ENCODE peak calls at places on chromosomes 2 and 18, in four cellular contexts. One of them, this sample, is unnamed.

GRCh38 chr2:96514521-96514920 is 9.4 kb upstream of the NEURL3 start:
- DNase-seq in brain microvascular endothelial cell: no peak
- DNase-seq in SK-MEL-5: no peak
- DNase-seq in natural killer cell treated with Interleukin-12 subunit alpha and Interleukin-12 subunit beta and Interleukin-15 and Interleukin-18, amount 100 ng/mL, for 72 hours: no peak
- DNase-seq in this sample: no peak

GRCh38 chr2:194867328-194867727 is 789.7 kb upstream of the SLC39A10 start:
- DNase-seq in brain microvascular endothelial cell: no peak
- DNase-seq in SK-MEL-5: peak
- DNase-seq in natural killer cell treated with Interleukin-12 subunit alpha and Interleukin-12 subunit beta and Interleukin-15 and Interleukin-18, amount 100 ng/mL, for 72 hours: no peak
- DNase-seq in this sample: no peak

GRCh38 chr18:41818381-41819355 is 136.4 kb upstream of the PIK3C3 start:
- DNase-seq in brain microvascular endothelial cell: no peak
- DNase-seq in SK-MEL-5: no peak
- DNase-seq in natural killer cell treated with Interleukin-12 subunit alpha and Interleukin-12 subunit beta and Interleukin-15 and Interleukin-18, amount 100 ng/mL, for 72 hours: no peak
- DNase-seq in this sample: no peak

GRCh38 chr18:73119574-73119973 is 251.8 kb upstream of the NETO1 start:
- DNase-seq in brain microvascular endothelial cell: no peak
- DNase-seq in SK-MEL-5: no peak
- DNase-seq in natural killer cell treated with Interleukin-12 subunit alpha and Interleukin-12 subunit beta and Interleukin-15 and Interleukin-18, amount 100 ng/mL, for 72 hours: no peak
- DNase-seq in this sample: no peak

GRCh38 chr2:21552999-21553398 is 429.2 kb downstream of the TDRD15 start:
- DNase-seq in brain microvascular endothelial cell: no peak
- DNase-seq in SK-MEL-5: no peak
- DNase-seq in natural killer cell treated with Interleukin-12 subunit alpha and Interleukin-12 subunit beta and Interleukin-15 and Interleukin-18, amount 100 ng/mL, for 72 hours: no peak
- DNase-seq in this sample: no peak

GRCh38 chr2:215969131-215969841 is 44.1 kb downstream of the MREG start:
- DNase-seq in brain microvascular endothelial cell: no peak
- DNase-seq in SK-MEL-5: no peak
- DNase-seq in natural killer cell treated with Interleukin-12 subunit alpha and Interleukin-12 subunit beta and Interleukin-15 and Interleukin-18, amount 100 ng/mL, for 72 hours: no peak
- DNase-seq in this sample: no peak

GRCh38 chr2:230773039-230773773 is 60.6 kb downstream of the CAB39 start:
- DNase-seq in brain microvascular endothelial cell: no peak
- DNase-seq in SK-MEL-5: no peak
- DNase-seq in natural killer cell treated with Interleukin-12 subunit alpha and Interleukin-12 subunit beta and Interleukin-15 and Interleukin-18, amount 100 ng/mL, for 72 hours: no peak
- DNase-seq in this sample: no peak

GRCh38 chr2:24642351-24642750 is 150.8 kb downstream of the PTRHD1 start:
- DNase-seq in brain microvascular endothelial cell: no peak
- DNase-seq in SK-MEL-5: no peak
- DNase-seq in natural killer cell treated with Interleukin-12 subunit alpha and Interleukin-12 subunit beta and Interleukin-15 and Interleukin-18, amount 100 ng/mL, for 72 hours: no peak
- DNase-seq in this sample: no peak

GRCh38 chr18:39845086-39845485 is 2109.9 kb upstream of the PIK3C3 start:
- DNase-seq in brain microvascular endothelial cell: no peak
- DNase-seq in SK-MEL-5: no peak
- DNase-seq in natural killer cell treated with Interleukin-12 subunit alpha and Interleukin-12 subunit beta and Interleukin-15 and Interleukin-18, amount 100 ng/mL, for 72 hours: no peak
- DNase-seq in this sample: no peak

GRCh38 chr2:61493523-61493942 is 22.6 kb upstream of the USP34 start:
- DNase-seq in brain microvascular endothelial cell: peak
- DNase-seq in SK-MEL-5: no peak
- DNase-seq in natural killer cell treated with Interleukin-12 subunit alpha and Interleukin-12 subunit beta and Interleukin-15 and Interleukin-18, amount 100 ng/mL, for 72 hours: no peak
- DNase-seq in this sample: no peak

GRCh38 chr2:193141-193552 is 70.7 kb downstream of the SH3YL1 start:
- DNase-seq in brain microvascular endothelial cell: no peak
- DNase-seq in SK-MEL-5: no peak
- DNase-seq in natural killer cell treated with Interleukin-12 subunit alpha and Interleukin-12 subunit beta and Interleukin-15 and Interleukin-18, amount 100 ng/mL, for 72 hours: peak
- DNase-seq in this sample: no peak

GRCh38 chr2:43190305-43191052 is 35.9 kb downstream of the ZFP36L2 start:
- DNase-seq in brain microvascular endothelial cell: no peak
- DNase-seq in SK-MEL-5: no peak
- DNase-seq in natural killer cell treated with Interleukin-12 subunit alpha and Interleukin-12 subunit beta and Interleukin-15 and Interleukin-18, amount 100 ng/mL, for 72 hours: no peak
- DNase-seq in this sample: no peak

GRCh38 chr2:70977605-70978205 is 725 bp upstream of the ANKRD53 start:
- DNase-seq in brain microvascular endothelial cell: peak
- DNase-seq in SK-MEL-5: no peak
- DNase-seq in natural killer cell treated with Interleukin-12 subunit alpha and Interleukin-12 subunit beta and Interleukin-15 and Interleukin-18, amount 100 ng/mL, for 72 hours: no peak
- DNase-seq in this sample: no peak

GRCh38 chr2:72864500-72864899 is 22.7 kb upstream of the SPR start:
- DNase-seq in brain microvascular endothelial cell: peak
- DNase-seq in SK-MEL-5: no peak
- DNase-seq in natural killer cell treated with Interleukin-12 subunit alpha and Interleukin-12 subunit beta and Interleukin-15 and Interleukin-18, amount 100 ng/mL, for 72 hours: no peak
- DNase-seq in this sample: no peak

GRCh38 chr2:18057657-18058056 is 179.2 kb downstream of the KCNS3 start:
- DNase-seq in brain microvascular endothelial cell: no peak
- DNase-seq in SK-MEL-5: no peak
- DNase-seq in natural killer cell treated with Interleukin-12 subunit alpha and Interleukin-12 subunit beta and Interleukin-15 and Interleukin-18, amount 100 ng/mL, for 72 hours: no peak
- DNase-seq in this sample: no peak

GRCh38 chr2:100242891-100243670 is 79.2 kb downstream of the LONRF2 start:
- DNase-seq in brain microvascular endothelial cell: peak
- DNase-seq in SK-MEL-5: peak
- DNase-seq in natural killer cell treated with Interleukin-12 subunit alpha and Interleukin-12 subunit beta and Interleukin-15 and Interleukin-18, amount 100 ng/mL, for 72 hours: no peak
- DNase-seq in this sample: peak

GRCh38 chr18:160831-161570 is 2.6 kb downstream of the USP14 start:
- DNase-seq in brain microvascular endothelial cell: no peak
- DNase-seq in SK-MEL-5: no peak
- DNase-seq in natural killer cell treated with Interleukin-12 subunit alpha and Interleukin-12 subunit beta and Interleukin-15 and Interleukin-18, amount 100 ng/mL, for 72 hours: no peak
- DNase-seq in this sample: no peak

GRCh38 chr2:78940998-78941397 is 84.5 kb upstream of the REG3G start:
- DNase-seq in brain microvascular endothelial cell: no peak
- DNase-seq in SK-MEL-5: no peak
- DNase-seq in natural killer cell treated with Interleukin-12 subunit alpha and Interleukin-12 subunit beta and Interleukin-15 and Interleukin-18, amount 100 ng/mL, for 72 hours: no peak
- DNase-seq in this sample: no peak

GRCh38 chr2:113117594-113118262 is 9.7 kb upstream of the IL1RN start:
- DNase-seq in brain microvascular endothelial cell: peak
- DNase-seq in SK-MEL-5: no peak
- DNase-seq in natural killer cell treated with Interleukin-12 subunit alpha and Interleukin-12 subunit beta and Interleukin-15 and Interleukin-18, amount 100 ng/mL, for 72 hours: peak
- DNase-seq in this sample: no peak

GRCh38 chr18:78487649-78488048 is 492.0 kb upstream of the SALL3 start:
- DNase-seq in brain microvascular endothelial cell: no peak
- DNase-seq in SK-MEL-5: no peak
- DNase-seq in natural killer cell treated with Interleukin-12 subunit alpha and Interleukin-12 subunit beta and Interleukin-15 and Interleukin-18, amount 100 ng/mL, for 72 hours: no peak
- DNase-seq in this sample: no peak

GRCh38 chr2:141524777-141525176 is 606.0 kb downstream of the LRP1B start:
- DNase-seq in brain microvascular endothelial cell: no peak
- DNase-seq in SK-MEL-5: no peak
- DNase-seq in natural killer cell treated with Interleukin-12 subunit alpha and Interleukin-12 subunit beta and Interleukin-15 and Interleukin-18, amount 100 ng/mL, for 72 hours: no peak
- DNase-seq in this sample: no peak

GRCh38 chr18:42545825-42546224 is 569.7 kb downstream of the RIT2 start:
- DNase-seq in brain microvascular endothelial cell: peak
- DNase-seq in SK-MEL-5: peak
- DNase-seq in natural killer cell treated with Interleukin-12 subunit alpha and Interleukin-12 subunit beta and Interleukin-15 and Interleukin-18, amount 100 ng/mL, for 72 hours: no peak
- DNase-seq in this sample: no peak

GRCh38 chr2:11850082-11850481 is 103.7 kb downstream of the LPIN1 start:
- DNase-seq in brain microvascular endothelial cell: no peak
- DNase-seq in SK-MEL-5: no peak
- DNase-seq in natural killer cell treated with Interleukin-12 subunit alpha and Interleukin-12 subunit beta and Interleukin-15 and Interleukin-18, amount 100 ng/mL, for 72 hours: no peak
- DNase-seq in this sample: peak

GRCh38 chr2:129829577-129829976 is 149.9 kb upstream of the RAB6C start:
- DNase-seq in brain microvascular endothelial cell: no peak
- DNase-seq in SK-MEL-5: no peak
- DNase-seq in natural killer cell treated with Interleukin-12 subunit alpha and Interleukin-12 subunit beta and Interleukin-15 and Interleukin-18, amount 100 ng/mL, for 72 hours: no peak
- DNase-seq in this sample: no peak

GRCh38 chr2:232598293-232598692 is 35.1 kb upstream of the EFHD1 start:
- DNase-seq in brain microvascular endothelial cell: no peak
- DNase-seq in SK-MEL-5: no peak
- DNase-seq in natural killer cell treated with Interleukin-12 subunit alpha and Interleukin-12 subunit beta and Interleukin-15 and Interleukin-18, amount 100 ng/mL, for 72 hours: no peak
- DNase-seq in this sample: no peak

GRCh38 chr2:238908960-238909951 is 61.4 kb downstream of the TWIST2 start:
- DNase-seq in brain microvascular endothelial cell: peak
- DNase-seq in SK-MEL-5: no peak
- DNase-seq in natural killer cell treated with Interleukin-12 subunit alpha and Interleukin-12 subunit beta and Interleukin-15 and Interleukin-18, amount 100 ng/mL, for 72 hours: no peak
- DNase-seq in this sample: no peak

GRCh38 chr2:219639356-219639755 is 11.9 kb downstream of the SLC4A3 start:
- DNase-seq in brain microvascular endothelial cell: no peak
- DNase-seq in SK-MEL-5: no peak
- DNase-seq in natural killer cell treated with Interleukin-12 subunit alpha and Interleukin-12 subunit beta and Interleukin-15 and Interleukin-18, amount 100 ng/mL, for 72 hours: no peak
- DNase-seq in this sample: no peak

GRCh38 chr2:226631671-226632070 is 167.9 kb downstream of the IRS1 start:
- DNase-seq in brain microvascular endothelial cell: no peak
- DNase-seq in SK-MEL-5: no peak
- DNase-seq in natural killer cell treated with Interleukin-12 subunit alpha and Interleukin-12 subunit beta and Interleukin-15 and Interleukin-18, amount 100 ng/mL, for 72 hours: no peak
- DNase-seq in this sample: no peak